ENCODE peak calls at places on chromosomes 3 and 15, in nine cellular contexts. V is kidney glomerular epithelial cell; U is DND-41; G is T-cell; C is OCI-M1; R is NCI-H510A; D is activated CD8-positive, alpha-beta memory T cell treated with anti-CD3 and anti-CD28 coated beads for 48 hours; H is HuH-7; S is right lobe of liver. W is an unnamed sample.
A peak's percentile ranks its signal among the peaks of the same experiment; 100 is the strongest.

GRCh38 chr15:45205192-45205591 is 17.4 kb upstream of the SHF start:
- DNase-seq in G (peak; percentile 50), C (peak; percentile 77), R (no peak), V (peak; percentile 72), H (peak; percentile 59), D (no peak), S (peak; percentile 50), U (peak; percentile 68), W (peak; percentile 25)

GRCh38 chr3:127235706-127236105 is 42.8 kb downstream of the PRR23E start:
- DNase-seq in S (no peak), R (no peak), C (no peak), U (no peak), V (no peak), H (no peak), G (no peak), D (no peak), W (no peak)

GRCh38 chr3:139538733-139539132 is 809 bp downstream of the RBP1 start:
- DNase-seq in D (no peak), R (no peak), H (no peak), V (no peak), U (no peak), G (no peak), C (no peak), S (peak; percentile 69), W (no peak)

GRCh38 chr15:66937588-66937987 is 127.8 kb upstream of the SMAD3 start:
- DNase-seq in S (no peak), R (no peak), U (no peak), D (no peak), V (no peak), C (no peak), H (no peak), G (no peak), W (no peak)

GRCh38 chr3:45654344-45654934 is 34.8 kb upstream of the SACM1L start:
- DNase-seq in H (no peak), G (no peak), V (no peak), S (no peak), C (no peak), U (no peak), R (no peak), D (no peak), W (no peak)

GRCh38 chr3:38552364-38552763 is 56.2 kb downstream of the EXOG start:
- DNase-seq in U (no peak), D (no peak), G (no peak), H (no peak), C (no peak), S (no peak), V (no peak), R (no peak), W (no peak)

GRCh38 chr3:188208751-188209433 is 54.9 kb downstream of the LPP start:
- DNase-seq in S (no peak), R (no peak), V (peak; percentile 45), D (no peak), C (no peak), U (no peak), H (no peak), G (no peak), W (no peak)

GRCh38 chr15:74365619-74366445 is 1.6 kb downstream of the CYP11A1 start:
- DNase-seq in R (no peak), D (no peak), C (no peak), V (peak; percentile 9), G (no peak), U (no peak), H (peak; percentile 58), S (peak; percentile 66), W (no peak)

GRCh38 chr3:126811530-126811929 is 107.5 kb downstream of the CHCHD6 start:
- DNase-seq in U (no peak), V (no peak), H (no peak), R (no peak), C (no peak), S (no peak), D (no peak), G (no peak), W (no peak)

GRCh38 chr3:126706631-126707030 is 2.6 kb downstream of the CHCHD6 start:
- DNase-seq in H (no peak), D (no peak), S (no peak), C (no peak), G (no peak), V (no peak), R (no peak), U (no peak), W (no peak)

W was measured in naive B cell.